ENCODE peak calls at places on chromosomes 16 and 17, in four cellular contexts. L, N, W and I are unnamed samples.

GRCh38 chr17:29682054-29682453 is 59.3 kb upstream of the CORO6 start:
- DNase-seq in N (no peak), W (no peak), L (no peak), I (peak)

GRCh38 chr17:39793473-39793872 is 55.7 kb downstream of the GRB7 start:
- DNase-seq in W (no peak), N (no peak), L (no peak), I (no peak)

GRCh38 chr16:85056211-85056748 is 28.7 kb downstream of the KIAA0513 start:
- DNase-seq in L (no peak), W (no peak), N (peak), I (peak)

GRCh38 chr17:81514735-81515529 is 2.3 kb upstream of the ACTG1 start:
- DNase-seq in W (peak), L (peak), N (peak), I (peak)

GRCh38 chr17:66343531-66344078 is 41.2 kb downstream of the PRKCA start:
- DNase-seq in L (no peak), W (no peak), N (no peak), I (peak)

GRCh38 chr16:89201467-89202377 is 1.4 kb upstream of the SLC22A31 start:
- DNase-seq in N (peak), L (peak), W (no peak), I (peak)

GRCh38 chr16:11665071-11665491 is 3.2 kb upstream of the SNN start:
- DNase-seq in N (no peak), W (no peak), L (no peak), I (peak)

GRCh38 chr17:50051082-50051576 is 4.8 kb upstream of the ITGA3 start:
- DNase-seq in L (no peak), W (peak), N (no peak), I (peak)

GRCh38 chr16:3020247-3020603 is at the start of gene TNFRSF12A:
- DNase-seq in W (peak), N (peak), L (peak), I (peak)

GRCh38 chr17:75031972-75032895 is 14.5 kb downstream of the ATP5PD start:
- DNase-seq in N (peak), L (peak), W (peak), I (peak)

GRCh38 chr16:1367486-1368174 is 15.9 kb downstream of the GNPTG start:
- DNase-seq in L (no peak), N (no peak), W (no peak), I (peak)

GRCh38 chr17:68572138-68572842 is 28.9 kb downstream of the FAM20A start:
- DNase-seq in N (no peak), L (no peak), W (no peak), I (no peak)

GRCh38 chr16:89720520-89720858 is 209 bp downstream of the VPS9D1 start:
- DNase-seq in L (peak), W (no peak), N (peak), I (no peak)

GRCh38 chr16:35203636-35204035 is 1744.2 kb downstream of the TP53TG3F start:
- DNase-seq in W (no peak), N (no peak), L (no peak), I (no peak)

GRCh38 chr17:11404431-11404830 is 163.4 kb downstream of the SHISA6 start:
- DNase-seq in L (no peak), N (no peak), W (no peak), I (no peak)

GRCh38 chr17:9239821-9240658 is 218.7 kb downstream of the NTN1 start:
- DNase-seq in W (no peak), N (peak), L (no peak), I (no peak)

GRCh38 chr17:64741038-64741641 is 79.0 kb upstream of the SMURF2 start:
- DNase-seq in W (no peak), L (no peak), N (no peak), I (no peak)

GRCh38 chr17:42704495-42705494 is 22.5 kb downstream of the CNTNAP1 start:
- DNase-seq in L (no peak), W (no peak), N (no peak), I (no peak)

GRCh38 chr17:50079334-50080095 is 15.6 kb upstream of the PDK2 start:
- DNase-seq in N (peak), L (no peak), W (no peak), I (peak)

GRCh38 chr17:343211-343610 is 9.4 kb downstream of the RPH3AL start:
- DNase-seq in W (no peak), L (no peak), N (no peak), I (no peak)

GRCh38 chr17:48795444-48796162 is 21.4 kb downstream of the TTLL6 start:
- DNase-seq in W (peak), L (no peak), N (no peak), I (no peak)